ENCODE peak calls at places on chromosomes 11 and 22, in nine cellular contexts. E, P, O, V, Y, J, H, S and X are unnamed samples.

GRCh38 chr11:68549789-68550484 is 89.4 kb downstream of the PPP6R3 start:
- DNase-seq in S (no peak), E (no peak), J (no peak), O (no peak), Y (no peak), V (no peak), H (no peak), P (no peak), X (no peak)

GRCh38 chr11:72954860-72955259 is 140.6 kb downstream of the ATG16L2 start:
- DNase-seq in J (no peak), V (no peak), H (no peak), O (no peak), Y (no peak), P (no peak), S (no peak), E (no peak), X (no peak)

GRCh38 chr11:67409261-67409666 is 5.4 kb downstream of the TBC1D10C start:
- DNase-seq in E (peak), Y (no peak), O (no peak), P (no peak), H (no peak), S (no peak), V (no peak), J (no peak), X (no peak)

GRCh38 chr11:26399336-26399735 is 67.4 kb downstream of the ANO3 start:
- DNase-seq in J (no peak), V (no peak), P (no peak), E (no peak), O (no peak), Y (no peak), H (no peak), S (no peak), X (no peak)

GRCh38 chr22:49305966-49306631 is 521.6 kb downstream of the BRD1 start:
- DNase-seq in P (no peak), S (no peak), H (no peak), E (no peak), J (peak), V (peak), O (no peak), Y (no peak), X (no peak)

GRCh38 chr11:34243620-34244493 is 114.0 kb downstream of the ABTB2 start:
- DNase-seq in S (no peak), H (peak), E (no peak), P (no peak), J (peak), Y (no peak), O (no peak), V (no peak), X (peak)

GRCh38 chr22:24247564-24248344 is 2.9 kb upstream of the GGT5 start:
- DNase-seq in O (peak), P (peak), V (peak), H (peak), E (no peak), J (peak), S (peak), Y (peak), X (peak)

GRCh38 chr11:65891180-65892136 is 985 bp downstream of the CCDC85B start:
- DNase-seq in J (no peak), Y (no peak), H (no peak), O (no peak), S (no peak), V (peak), E (no peak), P (no peak), X (peak)

GRCh38 chr11:107651672-107652071 is 60.2 kb downstream of the SLN start:
- DNase-seq in E (no peak), P (no peak), Y (no peak), O (no peak), H (no peak), V (no peak), J (no peak), S (no peak), X (peak)

GRCh38 chr11:56624661-56625110 is 10.0 kb upstream of the OR5M1 start:
- DNase-seq in S (peak), O (peak), E (no peak), H (peak), V (no peak), J (peak), P (peak), Y (peak), X (peak)

GRCh38 chr11:122423886-122424285 is 231.6 kb upstream of the UBASH3B start:
- DNase-seq in Y (no peak), J (no peak), E (no peak), S (no peak), V (peak), O (no peak), H (no peak), P (no peak), X (no peak)

GRCh38 chr22:42282943-42283287 is 12.5 kb upstream of the TCF20 start:
- DNase-seq in P (no peak), V (no peak), S (no peak), J (no peak), E (no peak), Y (no peak), H (no peak), O (no peak), X (no peak)

GRCh38 chr11:64842851-64843841 is 1.3 kb downstream of the CDC42BPG start:
- DNase-seq in O (no peak), E (no peak), H (peak), V (peak), P (no peak), Y (no peak), S (no peak), J (peak), X (peak)